ENCODE peak calls at places on chromosomes 12 and 14, in five cellular contexts. I is CD4-positive, alpha-beta T cell; G is AG10803; L is cerebellar cortex; S is choroid plexus epithelial cell. O is an unnamed sample.

GRCh38 chr14:91375748-91376452 is 41.7 kb downstream of the CCDC88C start:
- DNase-seq in I (no peak), G (no peak), L (no peak), S (no peak), O (no peak)

GRCh38 chr14:89841855-89842254 is 112.7 kb downstream of the EFCAB11 start:
- DNase-seq in I (no peak), G (no peak), L (no peak), S (no peak), O (no peak)

GRCh38 chr14:88326352-88327103 is 3.5 kb upstream of the KCNK10 start:
- DNase-seq in I (no peak), G (no peak), L (peak; percentile 44), S (peak; percentile 4), O (no peak)

GRCh38 chr14:74570696-74571095 is 41.3 kb downstream of the LTBP2 start:
- DNase-seq in I (no peak), G (no peak), L (no peak), S (no peak), O (no peak)

GRCh38 chr14:78688503-78688902 is 518.3 kb downstream of the NRXN3 start:
- DNase-seq in I (no peak), G (no peak), L (no peak), S (no peak), O (no peak)

GRCh38 chr14:55913324-55914035 is 204.7 kb upstream of the PELI2 start:
- DNase-seq in I (no peak), G (peak; percentile 25), L (no peak), S (peak; percentile 51), O (no peak)

GRCh38 chr14:86481105-86481504 is 951.2 kb downstream of the FLRT2 start:
- DNase-seq in I (no peak), G (no peak), L (no peak), S (peak; percentile 42), O (no peak)

GRCh38 chr12:49369723-49370145 is 2.5 kb downstream of the SPATS2 start:
- DNase-seq in I (no peak), G (peak; percentile 49), L (peak; percentile 33), S (peak; percentile 72), O (no peak)

GRCh38 chr12:65086236-65086635 is 34.9 kb downstream of the WIF1 start:
- DNase-seq in I (no peak), G (no peak), L (no peak), S (no peak), O (no peak)

GRCh38 chr12:115640929-115641328 is 636.6 kb downstream of the MED13L start:
- DNase-seq in I (no peak), G (peak; percentile 68), L (no peak), S (peak; percentile 18), O (no peak)

GRCh38 chr14:70780396-70781075 is 28.8 kb downstream of the MAP3K9 start:
- DNase-seq in I (no peak), G (no peak), L (no peak), S (no peak), O (no peak)

GRCh38 chr12:9634177-9634803 is 26.6 kb upstream of the KLRB1 start:
- DNase-seq in I (peak; percentile 78), G (peak; percentile 46), L (peak; percentile 34), S (peak; percentile 79), O (peak; percentile 54)

GRCh38 chr12:52455818-52456217 is 3.9 kb upstream of the KRT6B start:
- DNase-seq in I (no peak), G (no peak), L (no peak), S (peak; percentile 58), O (no peak)

GRCh38 chr12:52508211-52508610 is 12.0 kb downstream of the KRT5 start:
- DNase-seq in I (no peak), G (no peak), L (no peak), S (no peak), O (no peak)

GRCh38 chr12:25767613-25768012 is 190.9 kb upstream of the RASSF8 start:
- DNase-seq in I (no peak), G (peak; percentile 53), L (no peak), S (no peak), O (no peak)

GRCh38 chr14:105073720-105074600 is 8.7 kb upstream of the GPR132 start:
- DNase-seq in I (no peak), G (no peak), L (no peak), S (no peak), O (no peak)

GRCh38 chr14:37320106-37320505 is 122.4 kb downstream of the MIPOL1 start:
- DNase-seq in I (no peak), G (no peak), L (no peak), S (no peak), O (no peak)

GRCh38 chr14:59964251-59965007 is 44.5 kb downstream of the LRRC9 start:
- DNase-seq in I (no peak), G (no peak), L (no peak), S (peak; percentile 21), O (no peak)

GRCh38 chr14:71175491-71175890 is 268.2 kb downstream of the PCNX1 start:
- DNase-seq in I (no peak), G (no peak), L (no peak), S (no peak), O (no peak)

GRCh38 chr14:37594916-37595808 is at the start of the genes FOXA1 and TTC6:
- DNase-seq in I (no peak), G (peak; percentile 22), L (no peak), S (no peak), O (no peak)

GRCh38 chr12:115337693-115338543 is 653.9 kb upstream of the TBX3 start:
- DNase-seq in I (no peak), G (peak; percentile 82), L (peak; percentile 8), S (peak; percentile 91), O (no peak)

GRCh38 chr12:31029916-31030562 is 43.6 kb upstream of the DDX11 start:
- DNase-seq in I (no peak), G (no peak), L (no peak), S (no peak), O (no peak)

GRCh38 chr14:65101631-65102440 is 481 bp downstream of the MAX start:
- DNase-seq in I (peak; percentile 32), G (no peak), L (no peak), S (no peak), O (no peak)

GRCh38 chr14:47346849-47347248 is 328.6 kb downstream of the MDGA2 start:
- DNase-seq in I (no peak), G (no peak), L (no peak), S (no peak), O (no peak)

GRCh38 chr12:81231574-81232368 is 153.9 kb downstream of the ACSS3 start:
- DNase-seq in I (no peak), G (no peak), L (no peak), S (no peak), O (no peak)

GRCh38 chr12:117850048-117850447 is 118.7 kb downstream of the KSR2 start:
- DNase-seq in I (no peak), G (peak; percentile 51), L (peak; percentile 74), S (peak; percentile 54), O (no peak)

GRCh38 chr14:73058923-73059311 is 583 bp downstream of the RBM25 start:
- DNase-seq in I (no peak), G (peak; percentile 17), L (peak; percentile 37), S (peak; percentile 35), O (no peak)

GRCh38 chr12:108855284-108856169 is 1.9 kb downstream of the SSH1 start:
- DNase-seq in I (no peak), G (no peak), L (no peak), S (no peak), O (no peak)

GRCh38 chr14:104105822-104106470 is 20.4 kb downstream of the ASPG start:
- DNase-seq in I (no peak), G (no peak), L (no peak), S (no peak), O (no peak)

GRCh38 chr14:46054526-46054925 is 597.1 kb downstream of the RPL10L start:
- DNase-seq in I (no peak), G (peak; percentile 81), L (peak; percentile 0), S (peak; percentile 80), O (no peak)

GRCh38 chr12:1916396-1917171 is 1.9 kb downstream of the CACNA2D4 start:
- DNase-seq in I (no peak), G (no peak), L (peak; percentile 38), S (peak; percentile 30), O (peak; percentile 16)

GRCh38 chr14:101098641-101099040 is 195.1 kb upstream of the RTL1 start:
- DNase-seq in I (no peak), G (no peak), L (no peak), S (peak; percentile 27), O (no peak)

O was measured in omental fat pad.